ENCODE peak calls at places on chromosome X, in six cellular contexts. N is tibial artery, R is body of pancreas, L is IMR-90, D is endothelial cell of umbilical vein, Q is right atrium auricular region. C is an unnamed sample. For H3K36me3, the result is how much of the 10 kb centered on the place peaks cover.

GRCh38 chrX:53261573-53261972 is 19.8 kb downstream of the IQSEC2 start:
- DNase-seq in N (no peak), R (no peak), L (no peak), D (no peak), Q (no peak), C (no peak)

GRCh38 chrX:14694631-14695030 is 165.3 kb downstream of the GLRA2 start:
- DNase-seq in N (no peak), R (no peak), L (peak), D (no peak), Q (no peak), C (peak)

GRCh38 chrX:10156199-10157031 is at the start of gene CLCN4:
- DNase-seq in N (peak), R (peak), L (no peak), D (peak), Q (peak), C (peak)

GRCh38 chrX:133910539-133910938 is 74.9 kb downstream of the GPC3 start:
- DNase-seq in N (no peak), R (no peak), L (no peak), D (no peak), Q (no peak), C (no peak)

GRCh38 chrX:134542485-134542884 is 82.5 kb downstream of the HPRT1 start:
- DNase-seq in N (no peak), R (no peak), L (peak), D (no peak), Q (peak), C (peak)

GRCh38 chrX:14064632-14065432 is 35.1 kb upstream of the GEMIN8 start:
- DNase-seq in N (no peak), R (no peak), L (peak), D (no peak), Q (no peak), C (peak)

GRCh38 chrX:56726609-56727008 is 2.4 kb upstream of the NBDY start:
- DNase-seq in N (no peak), R (no peak), L (peak), D (peak), Q (no peak), C (peak)

GRCh38 chrX:56563231-56564116 is at the start of gene UBQLN2:
- DNase-seq in N (peak), R (peak), L (peak), D (peak), Q (peak), C (peak)

GRCh38 chrX:131477498-131477897 is 66.4 kb upstream of the OR13H1 start:
- DNase-seq in N (no peak), R (no peak), L (no peak), D (no peak), Q (no peak), C (no peak)

GRCh38 chrX:76454456-76454927 is 27.0 kb downstream of the MAGEE1 start:
- DNase-seq in N (no peak), R (no peak), L (peak), D (peak), Q (no peak), C (peak)

GRCh38 chrX:136162827-136163427 is 15.6 kb downstream of the FHL1 start:
- DNase-seq in N (no peak), R (peak), L (peak), D (peak), Q (peak), C (peak)

GRCh38 chrX:49277520-49277799 is 7.9 kb downstream of the PPP1R3F start:
- DNase-seq in N (no peak), R (no peak), L (no peak), D (no peak), Q (no peak), C (no peak)

GRCh38 chrX:149074429-149074828 is 430.7 kb downstream of the IDS start:
- DNase-seq in N (peak), R (no peak), L (no peak), D (no peak), Q (peak), C (peak)

GRCh38 chrX:132561483-132561882 is 72.6 kb upstream of the MBNL3 start:
- DNase-seq in N (no peak), R (no peak), L (no peak), D (no peak), Q (no peak), C (no peak)

GRCh38 chrX:20531667-20532066 is 265.0 kb upstream of the RPS6KA3 start:
- DNase-seq in N (no peak), R (no peak), L (peak), D (no peak), Q (no peak), C (peak)

GRCh38 chrX:151985955-151986354 is 11.5 kb upstream of the GABRE start:
- DNase-seq in N (peak), R (no peak), L (peak), D (peak), Q (no peak), C (peak)

GRCh38 chrX:151396042-151396826 is 772 bp upstream of the VMA21 start:
- DNase-seq in N (peak), R (no peak), L (peak), D (no peak), Q (peak), C (peak)

GRCh38 chrX:41090568-41091238 is 5.5 kb downstream of the USP9X start:
- DNase-seq in N (no peak), R (no peak), L (peak), D (peak), Q (no peak), C (no peak)

GRCh38 chrX:1453390-1453783 is 678 bp upstream of the ASMTL start:
- DNase-seq in N (peak), R (no peak), L (no peak), D (no peak), Q (no peak), C (no peak)

GRCh38 chrX:103742339-103742738 is 31.6 kb downstream of the TMEM31 start:
- DNase-seq in N (no peak), R (no peak), L (no peak), D (no peak), Q (no peak), C (no peak)

GRCh38 chrX:80335062-80335830 is 85.0 kb upstream of the TENT5D start:
- DNase-seq in N (peak), R (peak), L (no peak), D (no peak), Q (no peak), C (no peak)

GRCh38 chrX:149903889-149904748 is 23.1 kb downstream of the MAGEA8 start:
- DNase-seq in N (no peak), R (no peak), L (peak), D (peak), Q (no peak), C (peak)

GRCh38 chrX:103428525-103428924 is 52.2 kb downstream of the BEX3 start:
- DNase-seq in N (no peak), R (no peak), L (no peak), D (no peak), Q (no peak), C (no peak)

GRCh38 chrX:136390921-136391320 is 90.2 kb downstream of the ADGRG4 start:
- DNase-seq in N (no peak), R (no peak), L (no peak), D (no peak), Q (no peak), C (no peak)

GRCh38 chrX:132957211-132958085 is 981 bp downstream of the HS6ST2 start:
- DNase-seq in N (no peak), R (peak), L (no peak), D (peak), Q (no peak), C (no peak)

GRCh38 chrX:19670854-19671620 is 155.7 kb upstream of the MAP3K15 start:
- DNase-seq in N (peak), R (no peak), L (peak), D (peak), Q (peak), C (peak)

GRCh38 chrX:69991685-69992084 is 58.1 kb downstream of the AWAT2 start:
- DNase-seq in N (no peak), R (no peak), L (no peak), D (no peak), Q (no peak), C (no peak)

GRCh38 chrX:153688534-153688899 is 791 bp downstream of the SLC6A8 start:
- DNase-seq in N (no peak), R (no peak), L (no peak), D (no peak), Q (no peak), C (no peak)

GRCh38 chrX:15737957-15738685 is at the start of gene CA5B:
- DNase-seq in N (peak), R (peak), L (peak), D (peak), Q (peak), C (peak)

GRCh38 chrX:149881081-149881711 is at the start of gene MAGEA8:
- DNase-seq in N (no peak), R (no peak), L (no peak), D (no peak), Q (no peak), C (no peak)

GRCh38 chrX:154918060-154918483 is 31.9 kb downstream of the F8A1 start:
- DNase-seq in N (peak), R (peak), L (peak), D (peak), Q (peak), C (peak)

GRCh38 chrX:30831082-30831481 is 58.0 kb downstream of the TAB3 start:
- DNase-seq in N (no peak), R (no peak), L (no peak), D (no peak), Q (no peak), C (no peak)

GRCh38 chrX:118660085-118660484 is 67.3 kb upstream of the IL13RA1 start:
- DNase-seq in N (no peak), R (no peak), L (no peak), D (no peak), Q (no peak), C (no peak)

GRCh38 chrX:118652717-118653116 is 74.7 kb upstream of the IL13RA1 start:
- DNase-seq in N (no peak), R (no peak), L (peak), D (no peak), Q (no peak), C (peak)

GRCh38 chrX:118655561-118656246 is 71.7 kb upstream of the IL13RA1 start:
- DNase-seq in N (no peak), R (no peak), L (peak), D (no peak), Q (no peak), C (peak)

GRCh38 chrX:118654331-118654730 is 73.1 kb upstream of the IL13RA1 start:
- DNase-seq in N (no peak), R (no peak), L (no peak), D (no peak), Q (no peak), C (no peak)

GRCh38 chrX:118657413-118657812 is 70.0 kb upstream of the IL13RA1 start:
- DNase-seq in N (no peak), R (no peak), L (no peak), D (no peak), Q (no peak), C (no peak)
- H3K36me3 ChIP-seq in N (under half), R (under half), L (under half), D (under half), Q (under half), C (under half)

DNA sequence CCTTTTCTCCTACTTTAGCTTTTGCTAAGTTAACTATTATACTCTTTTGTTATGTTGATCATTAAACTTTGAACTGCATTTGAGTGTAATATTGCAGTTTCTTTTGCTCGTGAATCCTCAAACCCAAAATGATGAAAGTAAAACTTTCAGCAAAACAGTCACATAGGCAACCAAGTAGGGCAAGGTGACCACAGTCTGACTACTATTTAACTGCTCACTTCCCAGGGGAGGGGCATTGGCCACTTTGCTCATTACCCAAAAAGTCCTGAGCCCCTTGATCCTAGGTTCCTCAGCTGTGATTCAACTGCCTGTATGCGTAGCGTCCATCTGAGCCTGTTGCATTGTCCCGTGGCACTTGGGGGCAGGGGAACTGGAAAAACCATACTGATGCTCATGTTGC is 17.0 kb downstream of the RBMX2 start:
- DNase-seq in N (no peak), R (no peak), L (no peak), D (no peak), Q (no peak), C (no peak)
- TF ChIP-seq CTCF in N (no peak), R (no peak), L (no peak), D (no peak), Q (no peak), C (no peak)

GRCh38 chrX:47201545-47201944 is 7.9 kb downstream of the UBA1 start:
- DNase-seq in N (no peak), R (no peak), L (no peak), D (no peak), Q (no peak), C (no peak)
- H3K36me3 ChIP-seq in N (half or more), R (under half), L (half or more), D (under half), Q (half or more), C (under half)

GRCh38 chrX:12115377-12115776 is 22.9 kb upstream of the FRMPD4 start:
- DNase-seq in N (no peak), R (no peak), L (no peak), D (peak), Q (no peak), C (no peak)
- TF ChIP-seq CTCF in N (no peak), R (no peak), L (no peak), D (peak), Q (no peak), C (no peak)

GRCh38 chrX:2620576-2620975 is 70.5 kb upstream of the CD99 start:
- DNase-seq in N (no peak), R (no peak), L (no peak), D (no peak), Q (no peak), C (no peak)
- H3K36me3 ChIP-seq in N (under half), R (under half), L (under half), D (under half), Q (under half), C (under half)

DNA sequence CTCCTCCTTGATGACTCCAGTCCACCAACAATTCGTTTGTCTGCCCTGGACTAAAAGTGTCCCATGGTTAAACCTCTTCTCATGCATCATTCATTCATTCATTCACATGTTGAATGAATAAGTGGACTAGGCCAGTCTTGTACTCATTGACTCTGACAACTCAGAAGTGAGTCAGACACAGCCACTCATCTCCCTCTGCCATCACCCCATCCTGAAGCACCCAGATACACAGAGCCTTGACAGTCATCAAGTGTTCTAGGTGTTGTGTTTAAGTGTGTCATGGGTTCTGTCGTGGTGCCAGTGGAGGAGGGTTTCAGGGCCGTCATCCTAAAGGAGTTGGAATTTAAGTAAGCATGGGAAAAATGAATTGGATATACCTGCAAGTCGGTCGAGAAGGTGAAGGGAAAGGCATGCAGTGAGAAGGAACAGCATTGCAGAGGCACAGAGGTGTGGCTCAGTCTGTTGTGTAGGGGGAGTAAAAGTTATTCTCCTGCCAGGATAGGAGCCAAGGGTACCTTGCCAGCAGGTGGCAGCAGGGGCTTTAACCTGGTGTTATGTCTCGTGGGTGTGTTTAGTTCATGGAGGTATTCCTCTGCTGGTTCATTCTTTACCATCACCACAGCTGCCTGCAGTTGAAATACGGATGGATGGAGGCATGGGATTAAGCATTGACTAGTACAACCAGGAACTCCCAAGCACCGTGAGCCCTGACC is 18.3 kb downstream of the MAGED2 start:
- DNase-seq in N (no peak), R (no peak), L (peak), D (no peak), Q (no peak), C (no peak)
- TF ChIP-seq CTCF in N (no peak), R (no peak), L (no peak), D (no peak), Q (no peak), C (no peak)

GRCh38 chrX:118594697-118595420 is 99.2 kb downstream of the DOCK11 start:
- DNase-seq in N (no peak), R (no peak), L (no peak), D (no peak), Q (no peak), C (no peak)

GRCh38 chrX:118593407-118593806 is 97.8 kb downstream of the DOCK11 start:
- DNase-seq in N (no peak), R (no peak), L (no peak), D (no peak), Q (no peak), C (no peak)

GRCh38 chrX:118596428-118596827 is 100.8 kb downstream of the DOCK11 start:
- DNase-seq in N (no peak), R (no peak), L (no peak), D (no peak), Q (no peak), C (no peak)

GRCh38 chrX:118595501-118596042 is 100.0 kb downstream of the DOCK11 start:
- DNase-seq in N (no peak), R (no peak), L (no peak), D (no peak), Q (no peak), C (no peak)
- H3K36me3 ChIP-seq in N (under half), R (under half), L (under half), D (under half), Q (under half), C (under half)

C was measured in fibroblast of lung.